ENCODE peak calls at places on chromosomes 7 and 10, in six cellular contexts. One of them, this sample, is unnamed.

GRCh38 chr10:129531195-129531968 is 64.3 kb downstream of the MGMT start:
- DNase-seq in mammary epithelial cell: no peak
- DNase-seq in IMR-90: peak
- DNase-seq in PC-9: peak
- DNase-seq in SK-N-SH: no peak
- DNase-seq in neural progenitor cell: peak
- DNase-seq in this sample: peak

GRCh38 chr7:46424934-46425333 is 503.9 kb upstream of the IGFBP3 start:
- DNase-seq in mammary epithelial cell: no peak
- DNase-seq in IMR-90: no peak
- DNase-seq in PC-9: peak
- DNase-seq in SK-N-SH: no peak
- DNase-seq in neural progenitor cell: no peak
- DNase-seq in this sample: peak

GRCh38 chr7:105985250-105985649 is 22.2 kb downstream of the CDHR3 start:
- DNase-seq in mammary epithelial cell: no peak
- DNase-seq in IMR-90: no peak
- DNase-seq in PC-9: no peak
- DNase-seq in SK-N-SH: no peak
- DNase-seq in neural progenitor cell: no peak
- DNase-seq in this sample: no peak

GRCh38 chr10:11178606-11179221 is 161.0 kb downstream of the CELF2 start:
- DNase-seq in mammary epithelial cell: no peak
- DNase-seq in IMR-90: peak
- DNase-seq in PC-9: no peak
- DNase-seq in SK-N-SH: peak
- DNase-seq in neural progenitor cell: no peak
- DNase-seq in this sample: peak

GRCh38 chr10:123519861-123520260 is 146.3 kb upstream of the GPR26 start:
- DNase-seq in mammary epithelial cell: no peak
- DNase-seq in IMR-90: no peak
- DNase-seq in PC-9: no peak
- DNase-seq in SK-N-SH: no peak
- DNase-seq in neural progenitor cell: no peak
- DNase-seq in this sample: no peak

GRCh38 chr7:35035511-35035921 is 1.8 kb downstream of the DPY19L1 start:
- DNase-seq in mammary epithelial cell: peak
- DNase-seq in IMR-90: peak
- DNase-seq in PC-9: peak
- DNase-seq in SK-N-SH: no peak
- DNase-seq in neural progenitor cell: peak
- DNase-seq in this sample: peak

GRCh38 chr10:132420469-132421376 is 23.7 kb downstream of the PWWP2B start:
- DNase-seq in mammary epithelial cell: no peak
- DNase-seq in IMR-90: no peak
- DNase-seq in PC-9: peak
- DNase-seq in SK-N-SH: peak
- DNase-seq in neural progenitor cell: no peak
- DNase-seq in this sample: peak

GRCh38 chr7:96090756-96091155 is 231.1 kb downstream of the SLC25A13 start:
- DNase-seq in mammary epithelial cell: no peak
- DNase-seq in IMR-90: no peak
- DNase-seq in PC-9: no peak
- DNase-seq in SK-N-SH: no peak
- DNase-seq in neural progenitor cell: no peak
- DNase-seq in this sample: no peak

GRCh38 chr10:43806851-43807640 is 158.4 kb upstream of the ZNF32 start:
- DNase-seq in mammary epithelial cell: no peak
- DNase-seq in IMR-90: no peak
- DNase-seq in PC-9: no peak
- DNase-seq in SK-N-SH: no peak
- DNase-seq in neural progenitor cell: no peak
- DNase-seq in this sample: no peak

GRCh38 chr7:103695496-103695895 is 249.5 kb upstream of the SLC26A5 start:
- DNase-seq in mammary epithelial cell: no peak
- DNase-seq in IMR-90: no peak
- DNase-seq in PC-9: no peak
- DNase-seq in SK-N-SH: no peak
- DNase-seq in neural progenitor cell: no peak
- DNase-seq in this sample: no peak

GRCh38 chr10:124648131-124648475 is 96.1 kb downstream of the FAM53B start:
- DNase-seq in mammary epithelial cell: no peak
- DNase-seq in IMR-90: no peak
- DNase-seq in PC-9: no peak
- DNase-seq in SK-N-SH: no peak
- DNase-seq in neural progenitor cell: no peak
- DNase-seq in this sample: no peak

GRCh38 chr10:6151087-6151977 is 51.4 kb upstream of the PFKFB3 start:
- DNase-seq in mammary epithelial cell: no peak
- DNase-seq in IMR-90: peak
- DNase-seq in PC-9: no peak
- DNase-seq in SK-N-SH: peak
- DNase-seq in neural progenitor cell: peak
- DNase-seq in this sample: peak

GRCh38 chr7:3753868-3754267 is 452.8 kb downstream of the SDK1 start:
- DNase-seq in mammary epithelial cell: no peak
- DNase-seq in IMR-90: no peak
- DNase-seq in PC-9: no peak
- DNase-seq in SK-N-SH: peak
- DNase-seq in neural progenitor cell: no peak
- DNase-seq in this sample: no peak

GRCh38 chr10:58757352-58758071 is 244.8 kb downstream of the BICC1 start:
- DNase-seq in mammary epithelial cell: no peak
- DNase-seq in IMR-90: no peak
- DNase-seq in PC-9: no peak
- DNase-seq in SK-N-SH: no peak
- DNase-seq in neural progenitor cell: no peak
- DNase-seq in this sample: peak

GRCh38 chr7:69800495-69800894 is 202.2 kb downstream of the AUTS2 start:
- DNase-seq in mammary epithelial cell: no peak
- DNase-seq in IMR-90: no peak
- DNase-seq in PC-9: peak
- DNase-seq in SK-N-SH: peak
- DNase-seq in neural progenitor cell: no peak
- DNase-seq in this sample: peak

GRCh38 chr7:123401295-123401694 is 133.1 kb downstream of the IQUB start:
- DNase-seq in mammary epithelial cell: no peak
- DNase-seq in IMR-90: no peak
- DNase-seq in PC-9: no peak
- DNase-seq in SK-N-SH: no peak
- DNase-seq in neural progenitor cell: no peak
- DNase-seq in this sample: no peak

GRCh38 chr10:82969405-82969804 is 1094.4 kb downstream of the NRG3 start:
- DNase-seq in mammary epithelial cell: peak
- DNase-seq in IMR-90: peak
- DNase-seq in PC-9: no peak
- DNase-seq in SK-N-SH: peak
- DNase-seq in neural progenitor cell: no peak
- DNase-seq in this sample: peak

GRCh38 chr7:121002-121401 is 71.4 kb upstream of the FAM20C start:
- DNase-seq in mammary epithelial cell: no peak
- DNase-seq in IMR-90: no peak
- DNase-seq in PC-9: no peak
- DNase-seq in SK-N-SH: no peak
- DNase-seq in neural progenitor cell: no peak
- DNase-seq in this sample: no peak

GRCh38 chr7:120591-120991 is 71.8 kb upstream of the FAM20C start:
- DNase-seq in mammary epithelial cell: no peak
- DNase-seq in IMR-90: no peak
- DNase-seq in PC-9: no peak
- DNase-seq in SK-N-SH: no peak
- DNase-seq in neural progenitor cell: peak
- DNase-seq in this sample: no peak

GRCh38 chr7:123237-123636 is 69.1 kb upstream of the FAM20C start:
- DNase-seq in mammary epithelial cell: no peak
- DNase-seq in IMR-90: no peak
- DNase-seq in PC-9: no peak
- DNase-seq in SK-N-SH: no peak
- DNase-seq in neural progenitor cell: no peak
- DNase-seq in this sample: no peak

GRCh38 chr7:120164-120555 is 72.2 kb upstream of the FAM20C start:
- DNase-seq in mammary epithelial cell: no peak
- DNase-seq in IMR-90: no peak
- DNase-seq in PC-9: no peak
- DNase-seq in SK-N-SH: no peak
- DNase-seq in neural progenitor cell: no peak
- DNase-seq in this sample: no peak

GRCh38 chr7:121406-121805 is 71.0 kb upstream of the FAM20C start:
- DNase-seq in mammary epithelial cell: no peak
- DNase-seq in IMR-90: no peak
- DNase-seq in PC-9: no peak
- DNase-seq in SK-N-SH: no peak
- DNase-seq in neural progenitor cell: no peak
- DNase-seq in this sample: no peak
- H3K4me2 ChIP-seq in mammary epithelial cell: no peak
- H3K4me2 ChIP-seq in IMR-90: no peak
- H3K4me2 ChIP-seq in PC-9: no peak
- H3K4me2 ChIP-seq in SK-N-SH: no peak
- H3K4me2 ChIP-seq in neural progenitor cell: no peak
- H3K4me2 ChIP-seq in this sample: no peak

GRCh38 chr10:31207636-31208035 is 111.4 kb upstream of the ZEB1 start:
- DNase-seq in mammary epithelial cell: no peak
- DNase-seq in IMR-90: peak
- DNase-seq in PC-9: no peak
- DNase-seq in SK-N-SH: no peak
- DNase-seq in neural progenitor cell: no peak
- DNase-seq in this sample: peak
- H3K4me2 ChIP-seq in mammary epithelial cell: no peak
- H3K4me2 ChIP-seq in IMR-90: no peak
- H3K4me2 ChIP-seq in PC-9: no peak
- H3K4me2 ChIP-seq in SK-N-SH: no peak
- H3K4me2 ChIP-seq in neural progenitor cell: no peak
- H3K4me2 ChIP-seq in this sample: no peak

DNA sequence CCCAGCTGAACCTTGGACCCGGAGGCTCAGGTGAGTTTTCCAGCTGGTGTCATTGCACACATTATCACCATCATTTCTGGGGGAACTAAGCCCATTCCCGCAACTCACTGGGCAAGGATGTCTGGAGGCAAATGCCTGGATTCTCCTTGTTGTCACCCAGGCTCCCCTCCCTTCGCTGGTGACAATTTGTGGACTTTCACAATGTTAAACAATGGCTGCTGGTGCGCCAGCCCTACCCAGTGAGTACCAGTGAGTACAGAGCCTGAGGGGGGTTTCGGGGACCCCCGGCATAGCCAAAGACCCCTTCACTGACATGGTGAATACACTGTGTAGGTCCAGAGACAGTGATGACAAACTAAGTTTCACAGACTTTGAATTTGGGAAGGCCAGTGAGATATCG is 189.2 kb downstream of the ADARB2 start:
- DNase-seq in mammary epithelial cell: no peak
- DNase-seq in IMR-90: no peak
- DNase-seq in PC-9: no peak
- DNase-seq in SK-N-SH: no peak
- DNase-seq in neural progenitor cell: no peak
- DNase-seq in this sample: no peak
- H3K4me2 ChIP-seq in mammary epithelial cell: no peak
- H3K4me2 ChIP-seq in IMR-90: no peak
- H3K4me2 ChIP-seq in PC-9: no peak
- H3K4me2 ChIP-seq in SK-N-SH: no peak
- H3K4me2 ChIP-seq in neural progenitor cell: no peak
- H3K4me2 ChIP-seq in this sample: no peak

GRCh38 chr10:88996927-88997326 is 6.3 kb downstream of the FAS start:
- DNase-seq in mammary epithelial cell: no peak
- DNase-seq in IMR-90: no peak
- DNase-seq in PC-9: no peak
- DNase-seq in SK-N-SH: no peak
- DNase-seq in neural progenitor cell: no peak
- DNase-seq in this sample: no peak
- H3K4me2 ChIP-seq in mammary epithelial cell: no peak
- H3K4me2 ChIP-seq in IMR-90: no peak
- H3K4me2 ChIP-seq in PC-9: no peak
- H3K4me2 ChIP-seq in SK-N-SH: no peak
- H3K4me2 ChIP-seq in neural progenitor cell: no peak
- H3K4me2 ChIP-seq in this sample: no peak

DNA sequence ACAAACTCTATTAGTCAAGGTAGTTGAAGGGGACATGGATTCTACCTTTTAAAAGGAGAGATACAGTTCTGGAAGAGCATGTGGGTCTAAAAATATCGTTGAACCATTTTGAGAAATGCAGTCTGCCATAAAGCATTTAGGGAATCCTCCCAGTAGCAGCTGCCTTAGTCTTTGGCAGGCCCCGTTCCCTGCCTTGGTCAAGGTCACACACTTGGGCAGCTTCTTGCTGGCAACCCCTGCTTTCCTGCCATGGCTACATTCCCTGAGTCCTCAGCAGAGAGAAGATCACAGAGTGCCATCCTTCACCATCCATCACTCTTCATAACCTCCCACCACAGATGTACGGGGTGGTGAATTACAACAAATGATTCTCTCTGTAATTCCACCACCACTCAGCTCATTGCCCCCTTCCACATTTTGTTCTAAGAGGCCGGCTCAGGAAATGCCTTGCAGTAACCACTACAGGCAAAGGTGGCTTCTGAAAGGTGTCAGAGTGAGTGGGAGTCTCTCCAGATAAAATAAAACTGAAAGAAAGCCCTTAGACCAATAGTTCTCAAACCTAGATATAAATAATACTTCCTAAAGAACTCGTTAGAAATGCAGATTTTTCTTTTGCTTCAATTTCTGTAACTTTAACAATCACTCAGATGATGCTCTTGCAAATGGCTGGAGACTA is 121.4 kb upstream of the STK17A start:
- DNase-seq in mammary epithelial cell: no peak
- DNase-seq in IMR-90: no peak
- DNase-seq in PC-9: no peak
- DNase-seq in SK-N-SH: no peak
- DNase-seq in neural progenitor cell: no peak
- DNase-seq in this sample: no peak
- H3K4me2 ChIP-seq in mammary epithelial cell: no peak
- H3K4me2 ChIP-seq in IMR-90: no peak
- H3K4me2 ChIP-seq in PC-9: no peak
- H3K4me2 ChIP-seq in SK-N-SH: no peak
- H3K4me2 ChIP-seq in neural progenitor cell: no peak
- H3K4me2 ChIP-seq in this sample: no peak

This sample was measured in fibroblast of lung.